ENCODE peak calls at places on chromosomes 2 and 18, in five cellular contexts. N, W, L, S and J are unnamed samples. For H3K9me3 and H3K4me1, the result is how much of the 10 kb centered on the place peaks cover.

GRCh38 chr18:57901819-57902600 is 98.9 kb upstream of the ATP8B1 start:
- DNase-seq in N (no peak), W (no peak), L (no peak), S (no peak), J (peak)

GRCh38 chr2:238488347-238488826 is 61.7 kb downstream of the ASB1 start:
- DNase-seq in N (peak), W (no peak), L (no peak), S (no peak), J (no peak)

GRCh38 chr2:189183170-189183569 is 3.6 kb upstream of the COL5A2 start:
- DNase-seq in N (no peak), W (no peak), L (no peak), S (no peak), J (no peak)

GRCh38 chr2:64273524-64274398 is 129.5 kb upstream of the PELI1 start:
- DNase-seq in N (peak), W (no peak), L (peak), S (peak), J (no peak)

GRCh38 chr2:71563872-71564271 is 110.5 kb downstream of the DYSF start:
- DNase-seq in N (peak), W (no peak), L (no peak), S (no peak), J (no peak)

GRCh38 chr18:24063121-24063731 is 48.7 kb downstream of the TTC39C start:
- DNase-seq in N (no peak), W (no peak), L (no peak), S (no peak), J (no peak)

GRCh38 chr2:236352761-236353593 is 88.8 kb upstream of the ASB18 start:
- DNase-seq in N (no peak), W (no peak), L (no peak), S (no peak), J (no peak)

GRCh38 chr2:210190345-210190744 is 19.1 kb upstream of the KANSL1L start:
- DNase-seq in N (no peak), W (no peak), L (no peak), S (no peak), J (no peak)

GRCh38 chr2:49044680-49045079 is 109.6 kb downstream of the FSHR start:
- DNase-seq in N (no peak), W (no peak), L (no peak), S (no peak), J (no peak)

GRCh38 chr18:11657554-11657953 is 31.5 kb upstream of the GNAL start:
- DNase-seq in N (no peak), W (no peak), L (no peak), S (no peak), J (no peak)

GRCh38 chr18:75257596-75257995 is 47.0 kb downstream of the TSHZ1 start:
- DNase-seq in N (no peak), W (no peak), L (no peak), S (no peak), J (no peak)
- H3K9me3 ChIP-seq in N (under half), W (under half), L (under half), S (under half), J (under half)

DNA sequence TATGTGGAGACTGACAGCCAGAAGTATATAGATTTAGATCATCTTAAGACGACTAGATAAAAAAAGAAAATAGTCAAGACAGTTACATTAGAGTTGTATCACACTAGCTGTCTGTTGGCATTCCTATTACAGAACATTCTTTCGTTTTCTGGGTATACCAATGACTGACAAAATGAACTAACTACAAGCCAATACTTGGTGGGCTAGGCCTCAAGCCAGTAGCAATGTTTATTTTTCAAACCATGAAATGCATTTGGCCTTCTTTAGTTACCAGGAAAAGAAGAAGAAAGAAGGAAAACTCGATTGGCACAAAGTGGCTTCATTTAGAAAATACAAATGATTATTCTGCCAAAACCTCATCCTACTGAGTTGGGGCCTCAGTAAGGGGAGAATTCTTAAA is 945.0 kb upstream of the ZEB2 start:
- DNase-seq in N (no peak), W (no peak), L (no peak), S (no peak), J (no peak)
- H3K27ac ChIP-seq in N (no peak), W (no peak), L (no peak), S (no peak), J (no peak)

DNA sequence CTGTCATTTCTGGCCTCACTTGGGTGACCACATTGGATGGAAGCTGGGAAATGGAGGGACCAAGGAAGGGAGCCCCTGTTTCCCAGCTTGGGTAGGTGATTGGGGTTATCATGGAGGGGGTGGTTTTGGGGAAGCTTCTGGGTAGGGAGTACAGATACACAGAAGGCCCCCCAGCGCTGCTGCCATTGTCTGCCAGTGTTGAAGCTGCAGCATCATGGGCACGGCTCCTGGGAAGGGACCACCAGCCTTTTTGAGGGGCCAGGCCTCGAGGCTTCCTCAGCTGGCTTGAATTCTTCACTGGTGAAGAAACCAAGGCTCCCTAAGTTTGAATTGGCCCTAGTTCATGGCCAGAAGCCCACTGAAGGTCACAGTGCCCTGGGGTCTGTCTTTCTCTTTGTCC is 25.2 kb downstream of the SH3RF3 start:
- DNase-seq in N (no peak), W (no peak), L (no peak), S (no peak), J (no peak)
- H3K4me1 ChIP-seq in N (under half), W (under half), L (under half), S (under half), J (under half)

DNA sequence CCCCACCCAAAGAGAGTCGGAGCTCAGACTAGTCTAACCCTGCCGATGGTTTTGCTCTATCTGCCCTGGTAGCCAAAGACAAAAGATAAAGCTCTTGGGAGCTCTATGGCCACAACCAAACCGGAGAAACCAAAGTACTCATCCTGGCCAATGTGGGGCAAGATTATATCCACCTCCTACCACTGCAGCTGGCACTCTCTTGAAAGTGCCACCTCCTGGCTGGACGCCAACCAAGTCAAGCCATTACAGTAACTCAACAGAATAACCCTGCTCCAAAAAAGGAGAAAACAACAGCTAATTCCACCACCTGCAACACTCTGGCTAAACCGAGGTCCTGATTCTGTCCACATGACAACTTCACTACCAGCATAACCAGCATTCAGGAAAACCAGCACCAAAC is 57.6 kb downstream of the SESTD1 start:
- DNase-seq in N (no peak), W (no peak), L (peak), S (no peak), J (no peak)
- H3K9me3 ChIP-seq in N (under half), W (under half), L (under half), S (under half), J (under half)

GRCh38 chr2:241288489-241288888 is 27.0 kb downstream of the HDLBP start:
- DNase-seq in N (no peak), W (no peak), L (no peak), S (no peak), J (no peak)
- H3K27ac ChIP-seq in N (no peak), W (no peak), L (no peak), S (no peak), J (no peak)

GRCh38 chr2:46574457-46575354 is 95.3 kb downstream of the TMEM247 start:
- DNase-seq in N (no peak), W (no peak), L (no peak), S (no peak), J (no peak)
- H3K4me1 ChIP-seq in N (half or more), W (under half), L (under half), S (half or more), J (under half)

GRCh38 chr2:43324589-43325447 is 98.4 kb upstream of the ZFP36L2 start:
- DNase-seq in N (peak), W (no peak), L (no peak), S (no peak), J (no peak)

GRCh38 chr2:43323810-43324588 is 97.6 kb upstream of the ZFP36L2 start:
- DNase-seq in N (peak), W (no peak), L (peak), S (peak), J (no peak)

GRCh38 chr2:43326116-43326825 is 99.9 kb upstream of the ZFP36L2 start:
- DNase-seq in N (no peak), W (no peak), L (no peak), S (no peak), J (no peak)

GRCh38 chr2:43327119-43327518 is 100.7 kb upstream of the ZFP36L2 start:
- DNase-seq in N (no peak), W (no peak), L (no peak), S (no peak), J (no peak)

DNA sequence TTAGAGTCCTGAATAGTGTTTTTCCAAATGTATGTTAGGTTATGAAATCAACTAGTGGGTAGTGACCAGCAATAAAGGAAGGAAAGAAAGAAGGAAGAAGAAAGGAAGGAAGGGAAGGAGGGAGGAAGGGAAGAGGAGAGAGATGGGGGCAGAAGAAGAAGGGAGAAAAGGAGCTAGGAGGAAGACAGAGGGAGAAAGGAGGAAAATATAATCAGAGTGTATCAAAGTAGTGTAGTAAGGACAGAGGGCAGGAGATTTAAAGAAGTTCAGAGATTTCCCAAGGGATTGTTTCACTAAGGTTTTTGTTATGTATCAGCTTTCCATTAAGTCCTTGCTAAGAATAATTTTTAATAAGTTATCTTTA is 99.0 kb upstream of the ZFP36L2 start:
- DNase-seq in N (no peak), W (no peak), L (no peak), S (no peak), J (no peak)
- H3K9me3 ChIP-seq in N (under half), W (under half), L (under half), S (under half), J (under half)

GRCh38 chr2:164141271-164141670 is 405.5 kb upstream of the FIGN start:
- DNase-seq in N (no peak), W (no peak), L (no peak), S (no peak), J (no peak)

GRCh38 chr2:164143183-164143930 is 407.5 kb upstream of the FIGN start:
- DNase-seq in N (no peak), W (no peak), L (peak), S (no peak), J (peak)

GRCh38 chr2:164146478-164146877 is 410.7 kb upstream of the FIGN start:
- DNase-seq in N (no peak), W (no peak), L (no peak), S (no peak), J (no peak)

GRCh38 chr2:164142755-164143154 is 406.9 kb upstream of the FIGN start:
- DNase-seq in N (no peak), W (no peak), L (no peak), S (no peak), J (no peak)

GRCh38 chr2:164145093-164145987 is 409.5 kb upstream of the FIGN start:
- DNase-seq in N (no peak), W (no peak), L (no peak), S (no peak), J (no peak)
- H3K27ac ChIP-seq in N (no peak), W (no peak), L (no peak), S (no peak), J (no peak)

GRCh38 chr18:25080988-25081387 is 271.0 kb downstream of the ZNF521 start:
- DNase-seq in N (no peak), W (no peak), L (no peak), S (no peak), J (no peak)
- H3K4me1 ChIP-seq in N (under half), W (under half), L (under half), S (under half), J (under half)